ENCODE peak calls at places on chromosomes 7 and 10, in seven cellular contexts. W, X, A, J, Q, P and Y are unnamed samples.

GRCh38 chr7:95669513-95669912 is 73.2 kb upstream of the PDK4 start:
- DNase-seq in W (no peak), X (no peak), A (no peak), J (no peak), Q (no peak), P (no peak), Y (no peak)

GRCh38 chr7:28858206-28858605 is 99.9 kb downstream of the TRIL start:
- DNase-seq in W (no peak), X (no peak), A (no peak), J (no peak), Q (no peak), P (no peak), Y (no peak)

GRCh38 chr7:94190599-94191061 is 186.5 kb upstream of the BET1 start:
- DNase-seq in W (no peak), X (no peak), A (peak; percentile 7), J (no peak), Q (peak; percentile 88), P (no peak), Y (peak; percentile 76)

GRCh38 chr7:132061931-132062330 is 505.5 kb upstream of the PODXL start:
- DNase-seq in W (no peak), X (no peak), A (no peak), J (no peak), Q (no peak), P (no peak), Y (no peak)

GRCh38 chr7:32762894-32763293 is 128.7 kb downstream of the KBTBD2 start:
- DNase-seq in W (no peak), X (no peak), A (no peak), J (no peak), Q (no peak), P (no peak), Y (no peak)

GRCh38 chr7:69722836-69723235 is 124.6 kb downstream of the AUTS2 start:
- DNase-seq in W (no peak), X (no peak), A (peak; percentile 29), J (no peak), Q (no peak), P (no peak), Y (no peak)

GRCh38 chr10:5611899-5612680 is 54.3 kb downstream of the ASB13 start:
- DNase-seq in W (no peak), X (peak; percentile 23), A (peak; percentile 15), J (no peak), Q (no peak), P (no peak), Y (no peak)

GRCh38 chr10:69089638-69090599 is 2.0 kb downstream of the SRGN start:
- DNase-seq in W (no peak), X (no peak), A (no peak), J (peak; percentile 91), Q (no peak), P (no peak), Y (peak; percentile 60)

GRCh38 chr7:22662031-22662430 is 65.0 kb upstream of the IL6 start:
- DNase-seq in W (no peak), X (no peak), A (no peak), J (no peak), Q (no peak), P (no peak), Y (no peak)

GRCh38 chr10:128457136-128457535 is 330.9 kb upstream of the MKI67 start:
- DNase-seq in W (no peak), X (no peak), A (no peak), J (no peak), Q (no peak), P (no peak), Y (no peak)

GRCh38 chr7:94874036-94874745 is 33.2 kb upstream of the PPP1R9A start:
- DNase-seq in W (no peak), X (no peak), A (no peak), J (no peak), Q (no peak), P (no peak), Y (no peak)

GRCh38 chr10:60428387-60428737 is 38.7 kb upstream of the ANK3 start:
- DNase-seq in W (no peak), X (no peak), A (no peak), J (no peak), Q (no peak), P (no peak), Y (no peak)

GRCh38 chr10:79052311-79053080 is 16.3 kb upstream of the ZMIZ1 start:
- DNase-seq in W (peak; percentile 60), X (peak; percentile 53), A (peak; percentile 65), J (peak; percentile 61), Q (no peak), P (no peak), Y (no peak)

GRCh38 chr10:98433371-98433770 is 13.4 kb downstream of the HPS1 start:
- DNase-seq in W (no peak), X (no peak), A (no peak), J (no peak), Q (no peak), P (no peak), Y (no peak)

GRCh38 chr10:123858039-123858740 is 33.4 kb downstream of the CPXM2 start:
- DNase-seq in W (no peak), X (no peak), A (no peak), J (no peak), Q (no peak), P (no peak), Y (no peak)

GRCh38 chr10:95242581-95243317 is 48.1 kb downstream of the PDLIM1 start:
- DNase-seq in W (peak; percentile 72), X (no peak), A (no peak), J (peak; percentile 55), Q (no peak), P (no peak), Y (no peak)